ENCODE peak calls at places on chromosomes 12 and 14, in eight cellular contexts. R is SHP77; H is activated CD8-positive, alpha-beta memory T cell treated with anti-CD3 and anti-CD28 coated beads for 48 hours; N is posterior vena cava; E is activated naive CD4-positive, alpha-beta T cell treated with Interleukin-2 at 50 U/mL for 16 hours; Z is T-helper 2 cell; J is prostate gland; W is glomerular endothelial cell. L is an unnamed sample.
A peak's percentile ranks its signal among the peaks of the same experiment; 100 is the strongest.

GRCh38 chr12:125435871-125436270 is 370.6 kb downstream of the AACS start:
- DNase-seq in R (no peak), H (no peak), N (no peak), E (no peak), Z (no peak), J (no peak), W (no peak), L (no peak)

GRCh38 chr12:101875112-101875961 is 2.0 kb upstream of the DRAM1 start:
- DNase-seq in R (no peak), H (no peak), N (no peak), E (no peak), Z (no peak), J (no peak), W (peak; percentile 81), L (no peak)

GRCh38 chr12:42450248-42450647 is 124.3 kb downstream of the PPHLN1 start:
- DNase-seq in R (no peak), H (no peak), N (no peak), E (no peak), Z (no peak), J (no peak), W (no peak), L (no peak)

GRCh38 chr12:49678711-49679110 is 28.5 kb downstream of the FMNL3 start:
- DNase-seq in R (no peak), H (no peak), N (no peak), E (no peak), Z (no peak), J (no peak), W (no peak), L (no peak)

GRCh38 chr12:27179399-27180214 is 64.5 kb upstream of the STK38L start:
- DNase-seq in R (no peak), H (no peak), N (no peak), E (peak; percentile 6), Z (no peak), J (peak; percentile 29), W (peak; percentile 68), L (no peak)

GRCh38 chr14:89721330-89721729 is 233.2 kb downstream of the EFCAB11 start:
- DNase-seq in R (no peak), H (no peak), N (no peak), E (no peak), Z (no peak), J (no peak), W (no peak), L (no peak)

GRCh38 chr12:58395470-58395869 is 454.1 kb downstream of the ATP23 start:
- DNase-seq in R (no peak), H (no peak), N (no peak), E (no peak), Z (no peak), J (no peak), W (no peak), L (no peak)

GRCh38 chr14:77143071-77143470 is 1.5 kb upstream of the ZDHHC22 start:
- DNase-seq in R (peak; percentile 36), H (no peak), N (no peak), E (no peak), Z (no peak), J (no peak), W (no peak), L (no peak)

GRCh38 chr14:72451081-72451972 is 442.6 kb downstream of the DPF3 start:
- DNase-seq in R (no peak), H (no peak), N (no peak), E (peak; percentile 47), Z (no peak), J (no peak), W (no peak), L (no peak)

GRCh38 chr14:22536853-22537338 is 52.1 kb downstream of the DAD1 start:
- DNase-seq in R (no peak), H (peak; percentile 64), N (no peak), E (peak; percentile 89), Z (peak; percentile 67), J (peak; percentile 64), W (peak; percentile 97), L (no peak)